ENCODE peak calls at places on chromosomes 11 and 22, in ten cellular contexts. One of them, this sample, is unnamed.

GRCh38 chr22:37639771-37640590 is 512 bp downstream of the SH3BP1 start:
- DNase-seq in posterior vena cava: no peak
- DNase-seq in NCI-H460: no peak
- DNase-seq in GM04503: no peak
- DNase-seq in bronchial epithelial cell: no peak
- DNase-seq in ovary: no peak
- DNase-seq in activated T-helper 1 cell treated with Interleukin-2 at 50 U/mL for 16 hours: no peak
- DNase-seq in HuH-7: peak
- DNase-seq in sigmoid colon: no peak
- DNase-seq in anterior cingulate cortex: no peak
- DNase-seq in this sample: no peak

GRCh38 chr22:45263790-45264269 is 20.9 kb upstream of the UPK3A start:
- DNase-seq in posterior vena cava: peak
- DNase-seq in NCI-H460: peak
- DNase-seq in GM04503: peak
- DNase-seq in bronchial epithelial cell: peak
- DNase-seq in ovary: peak
- DNase-seq in activated T-helper 1 cell treated with Interleukin-2 at 50 U/mL for 16 hours: no peak
- DNase-seq in HuH-7: peak
- DNase-seq in sigmoid colon: peak
- DNase-seq in anterior cingulate cortex: peak
- DNase-seq in this sample: peak

GRCh38 chr22:37803195-37803635 is 4.5 kb upstream of the GCAT start:
- DNase-seq in posterior vena cava: no peak
- DNase-seq in NCI-H460: no peak
- DNase-seq in GM04503: no peak
- DNase-seq in bronchial epithelial cell: no peak
- DNase-seq in ovary: no peak
- DNase-seq in activated T-helper 1 cell treated with Interleukin-2 at 50 U/mL for 16 hours: no peak
- DNase-seq in HuH-7: peak
- DNase-seq in sigmoid colon: no peak
- DNase-seq in anterior cingulate cortex: no peak
- DNase-seq in this sample: no peak

GRCh38 chr11:59556115-59556882 is 45.0 kb downstream of the OR4D9 start:
- DNase-seq in posterior vena cava: no peak
- DNase-seq in NCI-H460: peak
- DNase-seq in GM04503: peak
- DNase-seq in bronchial epithelial cell: peak
- DNase-seq in ovary: peak
- DNase-seq in activated T-helper 1 cell treated with Interleukin-2 at 50 U/mL for 16 hours: peak
- DNase-seq in HuH-7: peak
- DNase-seq in sigmoid colon: peak
- DNase-seq in anterior cingulate cortex: peak
- DNase-seq in this sample: peak

GRCh38 chr11:5380740-5381342 is 2.8 kb upstream of the OR51M1 start:
- DNase-seq in posterior vena cava: no peak
- DNase-seq in NCI-H460: peak
- DNase-seq in GM04503: no peak
- DNase-seq in bronchial epithelial cell: peak
- DNase-seq in ovary: no peak
- DNase-seq in activated T-helper 1 cell treated with Interleukin-2 at 50 U/mL for 16 hours: no peak
- DNase-seq in HuH-7: peak
- DNase-seq in sigmoid colon: no peak
- DNase-seq in anterior cingulate cortex: peak
- DNase-seq in this sample: peak

GRCh38 chr11:108009497-108010360 is 1.0 kb downstream of the CUL5 start:
- DNase-seq in posterior vena cava: peak
- DNase-seq in NCI-H460: no peak
- DNase-seq in GM04503: no peak
- DNase-seq in bronchial epithelial cell: peak
- DNase-seq in ovary: no peak
- DNase-seq in activated T-helper 1 cell treated with Interleukin-2 at 50 U/mL for 16 hours: no peak
- DNase-seq in HuH-7: no peak
- DNase-seq in sigmoid colon: no peak
- DNase-seq in anterior cingulate cortex: no peak
- DNase-seq in this sample: peak

GRCh38 chr11:106706355-106706754 is 311.9 kb downstream of the GUCY1A2 start:
- DNase-seq in posterior vena cava: no peak
- DNase-seq in NCI-H460: peak
- DNase-seq in GM04503: peak
- DNase-seq in bronchial epithelial cell: peak
- DNase-seq in ovary: no peak
- DNase-seq in activated T-helper 1 cell treated with Interleukin-2 at 50 U/mL for 16 hours: no peak
- DNase-seq in HuH-7: no peak
- DNase-seq in sigmoid colon: no peak
- DNase-seq in anterior cingulate cortex: no peak
- DNase-seq in this sample: peak

GRCh38 chr11:86511086-86511551 is 136.4 kb downstream of the CCDC81 start:
- DNase-seq in posterior vena cava: no peak
- DNase-seq in NCI-H460: peak
- DNase-seq in GM04503: no peak
- DNase-seq in bronchial epithelial cell: peak
- DNase-seq in ovary: no peak
- DNase-seq in activated T-helper 1 cell treated with Interleukin-2 at 50 U/mL for 16 hours: no peak
- DNase-seq in HuH-7: no peak
- DNase-seq in sigmoid colon: no peak
- DNase-seq in anterior cingulate cortex: no peak
- DNase-seq in this sample: no peak

GRCh38 chr11:8262552-8263108 is 1.0 kb downstream of the LMO1 start:
- DNase-seq in posterior vena cava: peak
- DNase-seq in NCI-H460: peak
- DNase-seq in GM04503: no peak
- DNase-seq in bronchial epithelial cell: peak
- DNase-seq in ovary: peak
- DNase-seq in activated T-helper 1 cell treated with Interleukin-2 at 50 U/mL for 16 hours: no peak
- DNase-seq in HuH-7: no peak
- DNase-seq in sigmoid colon: peak
- DNase-seq in anterior cingulate cortex: no peak
- DNase-seq in this sample: peak

GRCh38 chr11:76248210-76248609 is 41.9 kb upstream of the WNT11 start:
- DNase-seq in posterior vena cava: no peak
- DNase-seq in NCI-H460: no peak
- DNase-seq in GM04503: no peak
- DNase-seq in bronchial epithelial cell: peak
- DNase-seq in ovary: no peak
- DNase-seq in activated T-helper 1 cell treated with Interleukin-2 at 50 U/mL for 16 hours: no peak
- DNase-seq in HuH-7: peak
- DNase-seq in sigmoid colon: no peak
- DNase-seq in anterior cingulate cortex: no peak
- DNase-seq in this sample: peak

GRCh38 chr11:129862123-129862522 is 33.3 kb downstream of the NFRKB start:
- DNase-seq in posterior vena cava: no peak
- DNase-seq in NCI-H460: no peak
- DNase-seq in GM04503: no peak
- DNase-seq in bronchial epithelial cell: no peak
- DNase-seq in ovary: no peak
- DNase-seq in activated T-helper 1 cell treated with Interleukin-2 at 50 U/mL for 16 hours: no peak
- DNase-seq in HuH-7: no peak
- DNase-seq in sigmoid colon: no peak
- DNase-seq in anterior cingulate cortex: no peak
- DNase-seq in this sample: no peak

GRCh38 chr11:88508558-88508807 is 170.9 kb upstream of the CTSC start:
- DNase-seq in posterior vena cava: peak
- DNase-seq in NCI-H460: no peak
- DNase-seq in GM04503: no peak
- DNase-seq in bronchial epithelial cell: no peak
- DNase-seq in ovary: no peak
- DNase-seq in activated T-helper 1 cell treated with Interleukin-2 at 50 U/mL for 16 hours: no peak
- DNase-seq in HuH-7: no peak
- DNase-seq in sigmoid colon: no peak
- DNase-seq in anterior cingulate cortex: no peak
- DNase-seq in this sample: no peak

GRCh38 chr11:22192289-22192641 is 620 bp upstream of the ANO5 start:
- DNase-seq in posterior vena cava: peak
- DNase-seq in NCI-H460: no peak
- DNase-seq in GM04503: no peak
- DNase-seq in bronchial epithelial cell: peak
- DNase-seq in ovary: no peak
- DNase-seq in activated T-helper 1 cell treated with Interleukin-2 at 50 U/mL for 16 hours: no peak
- DNase-seq in HuH-7: peak
- DNase-seq in sigmoid colon: no peak
- DNase-seq in anterior cingulate cortex: no peak
- DNase-seq in this sample: no peak

GRCh38 chr11:798093-798713 is at the start of gene SLC25A22:
- DNase-seq in posterior vena cava: peak
- DNase-seq in NCI-H460: peak
- DNase-seq in GM04503: no peak
- DNase-seq in bronchial epithelial cell: peak
- DNase-seq in ovary: peak
- DNase-seq in activated T-helper 1 cell treated with Interleukin-2 at 50 U/mL for 16 hours: peak
- DNase-seq in HuH-7: peak
- DNase-seq in sigmoid colon: no peak
- DNase-seq in anterior cingulate cortex: peak
- DNase-seq in this sample: peak

GRCh38 chr11:118199135-118199534 is 22.7 kb upstream of the SCN2B start:
- DNase-seq in posterior vena cava: no peak
- DNase-seq in NCI-H460: no peak
- DNase-seq in GM04503: no peak
- DNase-seq in bronchial epithelial cell: no peak
- DNase-seq in ovary: no peak
- DNase-seq in activated T-helper 1 cell treated with Interleukin-2 at 50 U/mL for 16 hours: no peak
- DNase-seq in HuH-7: no peak
- DNase-seq in sigmoid colon: no peak
- DNase-seq in anterior cingulate cortex: no peak
- DNase-seq in this sample: no peak

GRCh38 chr22:48954781-48955311 is 872.8 kb downstream of the BRD1 start:
- DNase-seq in posterior vena cava: peak
- DNase-seq in NCI-H460: no peak
- DNase-seq in GM04503: no peak
- DNase-seq in bronchial epithelial cell: no peak
- DNase-seq in ovary: no peak
- DNase-seq in activated T-helper 1 cell treated with Interleukin-2 at 50 U/mL for 16 hours: no peak
- DNase-seq in HuH-7: no peak
- DNase-seq in sigmoid colon: no peak
- DNase-seq in anterior cingulate cortex: no peak
- DNase-seq in this sample: no peak

GRCh38 chr22:25835348-25835747 is 93.4 kb downstream of the MYO18B start:
- DNase-seq in posterior vena cava: no peak
- DNase-seq in NCI-H460: no peak
- DNase-seq in GM04503: no peak
- DNase-seq in bronchial epithelial cell: no peak
- DNase-seq in ovary: no peak
- DNase-seq in activated T-helper 1 cell treated with Interleukin-2 at 50 U/mL for 16 hours: no peak
- DNase-seq in HuH-7: no peak
- DNase-seq in sigmoid colon: no peak
- DNase-seq in anterior cingulate cortex: no peak
- DNase-seq in this sample: no peak

GRCh38 chr11:12746593-12747097 is 72.4 kb downstream of the TEAD1 start:
- DNase-seq in posterior vena cava: no peak
- DNase-seq in NCI-H460: no peak
- DNase-seq in GM04503: no peak
- DNase-seq in bronchial epithelial cell: peak
- DNase-seq in ovary: peak
- DNase-seq in activated T-helper 1 cell treated with Interleukin-2 at 50 U/mL for 16 hours: no peak
- DNase-seq in HuH-7: peak
- DNase-seq in sigmoid colon: peak
- DNase-seq in anterior cingulate cortex: no peak
- DNase-seq in this sample: peak

GRCh38 chr22:44453441-44454112 is 44.5 kb downstream of the RTL6 start:
- DNase-seq in posterior vena cava: no peak
- DNase-seq in NCI-H460: no peak
- DNase-seq in GM04503: no peak
- DNase-seq in bronchial epithelial cell: no peak
- DNase-seq in ovary: peak
- DNase-seq in activated T-helper 1 cell treated with Interleukin-2 at 50 U/mL for 16 hours: no peak
- DNase-seq in HuH-7: no peak
- DNase-seq in sigmoid colon: no peak
- DNase-seq in anterior cingulate cortex: no peak
- DNase-seq in this sample: no peak

GRCh38 chr11:34869425-34869824 is 46.8 kb downstream of the APIP start:
- DNase-seq in posterior vena cava: no peak
- DNase-seq in NCI-H460: no peak
- DNase-seq in GM04503: no peak
- DNase-seq in bronchial epithelial cell: no peak
- DNase-seq in ovary: no peak
- DNase-seq in activated T-helper 1 cell treated with Interleukin-2 at 50 U/mL for 16 hours: no peak
- DNase-seq in HuH-7: peak
- DNase-seq in sigmoid colon: no peak
- DNase-seq in anterior cingulate cortex: no peak
- DNase-seq in this sample: no peak

GRCh38 chr22:21044931-21045584 is 688 bp upstream of the LRRC74B start:
- DNase-seq in posterior vena cava: peak
- DNase-seq in NCI-H460: peak
- DNase-seq in GM04503: no peak
- DNase-seq in bronchial epithelial cell: no peak
- DNase-seq in ovary: no peak
- DNase-seq in activated T-helper 1 cell treated with Interleukin-2 at 50 U/mL for 16 hours: no peak
- DNase-seq in HuH-7: no peak
- DNase-seq in sigmoid colon: no peak
- DNase-seq in anterior cingulate cortex: no peak
- DNase-seq in this sample: peak

GRCh38 chr11:20089357-20089756 is 70.9 kb downstream of the DBX1 start:
- DNase-seq in posterior vena cava: no peak
- DNase-seq in NCI-H460: no peak
- DNase-seq in GM04503: no peak
- DNase-seq in bronchial epithelial cell: no peak
- DNase-seq in ovary: no peak
- DNase-seq in activated T-helper 1 cell treated with Interleukin-2 at 50 U/mL for 16 hours: no peak
- DNase-seq in HuH-7: no peak
- DNase-seq in sigmoid colon: no peak
- DNase-seq in anterior cingulate cortex: no peak
- DNase-seq in this sample: no peak

GRCh38 chr11:952406-953385 is 27.0 kb downstream of the AP2A2 start:
- DNase-seq in posterior vena cava: no peak
- DNase-seq in NCI-H460: no peak
- DNase-seq in GM04503: no peak
- DNase-seq in bronchial epithelial cell: no peak
- DNase-seq in ovary: no peak
- DNase-seq in activated T-helper 1 cell treated with Interleukin-2 at 50 U/mL for 16 hours: no peak
- DNase-seq in HuH-7: peak
- DNase-seq in sigmoid colon: no peak
- DNase-seq in anterior cingulate cortex: peak
- DNase-seq in this sample: no peak

GRCh38 chr11:10302744-10303557 is 1.9 kb upstream of the ADM start:
- DNase-seq in posterior vena cava: peak
- DNase-seq in NCI-H460: no peak
- DNase-seq in GM04503: no peak
- DNase-seq in bronchial epithelial cell: no peak
- DNase-seq in ovary: peak
- DNase-seq in activated T-helper 1 cell treated with Interleukin-2 at 50 U/mL for 16 hours: peak
- DNase-seq in HuH-7: peak
- DNase-seq in sigmoid colon: peak
- DNase-seq in anterior cingulate cortex: peak
- DNase-seq in this sample: peak

GRCh38 chr11:68912254-68912653 is 8.6 kb downstream of the IGHMBP2 start:
- DNase-seq in posterior vena cava: no peak
- DNase-seq in NCI-H460: no peak
- DNase-seq in GM04503: no peak
- DNase-seq in bronchial epithelial cell: no peak
- DNase-seq in ovary: no peak
- DNase-seq in activated T-helper 1 cell treated with Interleukin-2 at 50 U/mL for 16 hours: no peak
- DNase-seq in HuH-7: no peak
- DNase-seq in sigmoid colon: no peak
- DNase-seq in anterior cingulate cortex: no peak
- DNase-seq in this sample: no peak

GRCh38 chr11:36317992-36318391 is 21.9 kb downstream of the PRR5L start:
- DNase-seq in posterior vena cava: no peak
- DNase-seq in NCI-H460: no peak
- DNase-seq in GM04503: no peak
- DNase-seq in bronchial epithelial cell: peak
- DNase-seq in ovary: no peak
- DNase-seq in activated T-helper 1 cell treated with Interleukin-2 at 50 U/mL for 16 hours: no peak
- DNase-seq in HuH-7: no peak
- DNase-seq in sigmoid colon: no peak
- DNase-seq in anterior cingulate cortex: no peak
- DNase-seq in this sample: no peak

GRCh38 chr11:120558754-120559431 is 47.3 kb downstream of the GRIK4 start:
- DNase-seq in posterior vena cava: peak
- DNase-seq in NCI-H460: no peak
- DNase-seq in GM04503: no peak
- DNase-seq in bronchial epithelial cell: no peak
- DNase-seq in ovary: no peak
- DNase-seq in activated T-helper 1 cell treated with Interleukin-2 at 50 U/mL for 16 hours: no peak
- DNase-seq in HuH-7: no peak
- DNase-seq in sigmoid colon: no peak
- DNase-seq in anterior cingulate cortex: no peak
- DNase-seq in this sample: no peak

GRCh38 chr11:125967515-125967914 is 21.7 kb downstream of the VSIG10L2 start:
- DNase-seq in posterior vena cava: no peak
- DNase-seq in NCI-H460: no peak
- DNase-seq in GM04503: no peak
- DNase-seq in bronchial epithelial cell: no peak
- DNase-seq in ovary: no peak
- DNase-seq in activated T-helper 1 cell treated with Interleukin-2 at 50 U/mL for 16 hours: no peak
- DNase-seq in HuH-7: no peak
- DNase-seq in sigmoid colon: no peak
- DNase-seq in anterior cingulate cortex: no peak
- DNase-seq in this sample: no peak

This sample was measured in MG63.